ENCODE peak calls at places on chromosomes 7 and 10, in four cellular contexts. N is EL, E is GM23338, K is neural crest cell. O is an unnamed sample.
A peak's percentile ranks its signal among the peaks of the same experiment; 100 is the strongest.

GRCh38 chr10:71920540-71921318 is 43.5 kb upstream of the CHST3 start:
- DNase-seq in K (no peak), E (no peak), N (peak; percentile 54), O (peak; percentile 58)

GRCh38 chr7:50591480-50592438 is 26.6 kb upstream of the DDC start:
- DNase-seq in K (no peak), N (no peak), E (no peak), O (no peak)

GRCh38 chr7:80837345-80837744 is 81.5 kb downstream of the SEMA3C start:
- DNase-seq in K (no peak), E (no peak), N (no peak), O (no peak)

GRCh38 chr7:29763266-29763665 is 43.0 kb upstream of the WIPF3 start:
- DNase-seq in K (no peak), E (no peak), N (no peak), O (peak; percentile 15)

GRCh38 chr10:99532687-99533495 is at the start of gene NKX2-3:
- DNase-seq in E (peak; percentile 93), N (peak; percentile 77), K (no peak), O (no peak)

GRCh38 chr10:126131338-126131737 is 235.0 kb downstream of the FANK1 start:
- DNase-seq in N (no peak), K (no peak), E (no peak), O (no peak)

GRCh38 chr7:41451826-41452225 is 251.1 kb downstream of the INHBA start:
- DNase-seq in K (no peak), E (no peak), N (peak; percentile 57), O (peak; percentile 69)

GRCh38 chr10:19663344-19663743 is 152.9 kb upstream of the PLXDC2 start:
- DNase-seq in K (no peak), E (peak; percentile 13), N (no peak), O (no peak)

GRCh38 chr7:2876031-2876862 is 32.1 kb upstream of the GNA12 start:
- DNase-seq in K (no peak), E (no peak), N (peak; percentile 46), O (peak; percentile 64)

GRCh38 chr7:50822716-50823115 is 40.0 kb upstream of the GRB10 start:
- DNase-seq in K (no peak), E (no peak), N (no peak), O (no peak)

GRCh38 chr10:23540401-23540800 is 101.5 kb downstream of the OTUD1 start:
- DNase-seq in N (no peak), E (no peak), K (no peak), O (no peak)

GRCh38 chr7:100568936-100569844 is 4.5 kb downstream of the SAP25 start:
- DNase-seq in N (peak; percentile 42), K (peak; percentile 55), E (peak; percentile 96), O (no peak)

GRCh38 chr10:102300289-102300843 is 55.0 kb downstream of the GBF1 start:
- DNase-seq in E (no peak), N (peak; percentile 92), K (no peak), O (no peak)

GRCh38 chr7:23276381-23276780 is 22.8 kb upstream of the MALSU1 start:
- DNase-seq in N (peak; percentile 13), K (no peak), E (peak; percentile 81), O (no peak)

GRCh38 chr7:85464042-85464651 is 277.3 kb upstream of the SEMA3D start:
- DNase-seq in N (no peak), E (peak; percentile 26), K (no peak), O (peak; percentile 8)

GRCh38 chr10:26043469-26043868 is 109.4 kb downstream of the MYO3A start:
- DNase-seq in E (no peak), N (no peak), K (no peak), O (no peak)

GRCh38 chr10:24683554-24683953 is 40.1 kb downstream of the ARHGAP21 start:
- DNase-seq in E (no peak), N (no peak), K (no peak), O (no peak)

GRCh38 chr10:133007360-133007858 is 65.0 kb upstream of the CFAP46 start:
- DNase-seq in K (no peak), E (no peak), N (no peak), O (no peak)

GRCh38 chr10:74855027-74855426 is 28.6 kb downstream of the KAT6B start:
- DNase-seq in N (no peak), K (no peak), E (no peak), O (no peak)

GRCh38 chr7:117112640-117113039 is 159.3 kb downstream of the ST7 start:
- DNase-seq in E (no peak), K (no peak), N (no peak), O (no peak)

GRCh38 chr10:51815723-51816122 is 116.3 kb upstream of the CSTF2T start:
- DNase-seq in N (no peak), K (no peak), E (peak; percentile 47), O (no peak)

GRCh38 chr7:115844857-115845256 is 185.7 kb downstream of the TFEC start:
- DNase-seq in N (peak; percentile 27), E (no peak), K (no peak), O (peak; percentile 21)

GRCh38 chr10:119316729-119317097 is 109.3 kb downstream of the GRK5 start:
- DNase-seq in E (no peak), N (peak; percentile 93), K (no peak), O (peak; percentile 79)

GRCh38 chr7:141675431-141676210 is 26.3 kb downstream of the DENND11 start:
- DNase-seq in N (no peak), K (no peak), E (no peak), O (no peak)

GRCh38 chr10:100967332-100967731 is 2.0 kb upstream of the SEMA4G start:
- DNase-seq in K (no peak), E (no peak), N (no peak), O (no peak)

GRCh38 chr7:45920543-45921380 is at the start of gene IGFBP3:
- DNase-seq in E (peak; percentile 85), N (peak; percentile 76), K (peak; percentile 38), O (no peak)

GRCh38 chr7:150849204-150849775 is 3.0 kb upstream of the AOC1 start:
- DNase-seq in E (no peak), K (no peak), N (no peak), O (no peak)

GRCh38 chr7:115410972-115411686 is 489.2 kb downstream of the MDFIC start:
- DNase-seq in K (no peak), N (no peak), E (no peak), O (no peak)

GRCh38 chr10:126052171-126052570 is 155.8 kb downstream of the FANK1 start:
- DNase-seq in E (no peak), N (no peak), K (no peak), O (no peak)

GRCh38 chr10:122954731-122955050 is 664 bp upstream of the C10orf88 start:
- DNase-seq in E (no peak), N (no peak), K (no peak), O (no peak)

GRCh38 chr7:19215421-19215820 is 70.2 kb upstream of the FERD3L start:
- DNase-seq in E (peak; percentile 27), K (no peak), N (peak; percentile 72), O (no peak)

GRCh38 chr10:127905623-127906261 is 1.2 kb upstream of the PTPRE start:
- DNase-seq in K (no peak), N (no peak), E (no peak), O (no peak)

GRCh38 chr7:27210441-27211083 is 10.7 kb upstream of the HOXA13 start:
- DNase-seq in K (peak; percentile 64), E (peak; percentile 92), N (peak; percentile 54), O (no peak)